ENCODE peak calls at places on chromosomes 12 and 14, in seven cellular contexts. I, W, E, J, P, A and K are unnamed samples.

GRCh38 chr12:104596128-104596799 is 139.5 kb downstream of the CHST11 start:
- DNase-seq in I (no peak), W (peak; percentile 76), E (peak; percentile 95), J (peak; percentile 43), P (no peak), A (peak; percentile 84), K (peak; percentile 97)

GRCh38 chr12:105378821-105379400 is 48.4 kb downstream of the C12orf75 start:
- DNase-seq in I (peak; percentile 43), W (no peak), E (no peak), J (no peak), P (no peak), A (no peak), K (no peak)

GRCh38 chr14:94127330-94127729 is 2.1 kb downstream of the IFI27L2 start:
- DNase-seq in I (no peak), W (no peak), E (no peak), J (no peak), P (no peak), A (no peak), K (no peak)

GRCh38 chr14:50954811-50955372 is 10.6 kb upstream of the PYGL start:
- DNase-seq in I (no peak), W (no peak), E (peak; percentile 50), J (no peak), P (peak; percentile 30), A (no peak), K (peak; percentile 72)

GRCh38 chr12:107235600-107235999 is 142.3 kb upstream of the CRY1 start:
- DNase-seq in I (no peak), W (no peak), E (no peak), J (no peak), P (no peak), A (no peak), K (no peak)

GRCh38 chr12:66132408-66132807 is 1.9 kb upstream of the LLPH start:
- DNase-seq in I (no peak), W (no peak), E (peak; percentile 69), J (no peak), P (no peak), A (no peak), K (peak; percentile 72)

GRCh38 chr12:12201274-12201758 is 65.5 kb downstream of the LRP6 start:
- DNase-seq in I (no peak), W (no peak), E (no peak), J (no peak), P (no peak), A (no peak), K (no peak)

GRCh38 chr12:79652521-79652920 is 38.2 kb downstream of the PAWR start:
- DNase-seq in I (no peak), W (no peak), E (no peak), J (no peak), P (no peak), A (no peak), K (no peak)

GRCh38 chr12:79415754-79416435 is 274.9 kb downstream of the PAWR start:
- DNase-seq in I (no peak), W (no peak), E (no peak), J (no peak), P (no peak), A (no peak), K (no peak)

GRCh38 chr12:127411141-127411915 is 855.6 kb upstream of the TMEM132C start:
- DNase-seq in I (no peak), W (no peak), E (no peak), J (no peak), P (no peak), A (no peak), K (peak; percentile 20)

GRCh38 chr14:50040401-50040775 is 76.0 kb downstream of the VCPKMT start:
- DNase-seq in I (no peak), W (no peak), E (no peak), J (no peak), P (no peak), A (no peak), K (peak; percentile 67)

GRCh38 chr14:49770212-49770817 is 2.4 kb downstream of the KLHDC2 start:
- DNase-seq in I (no peak), W (no peak), E (peak; percentile 10), J (no peak), P (no peak), A (no peak), K (peak; percentile 20)

GRCh38 chr12:27193854-27194544 is 50.1 kb upstream of the STK38L start:
- DNase-seq in I (no peak), W (peak; percentile 90), E (peak; percentile 64), J (peak; percentile 40), P (no peak), A (peak; percentile 57), K (peak; percentile 90)

GRCh38 chr12:11555743-11556625 is 93.5 kb upstream of the ETV6 start:
- DNase-seq in I (no peak), W (no peak), E (no peak), J (no peak), P (no peak), A (no peak), K (no peak)

GRCh38 chr12:128980623-128981022 is 127.3 kb downstream of the GLT1D1 start:
- DNase-seq in I (no peak), W (no peak), E (no peak), J (no peak), P (no peak), A (no peak), K (no peak)

GRCh38 chr12:104699489-104700194 is 242.9 kb downstream of the CHST11 start:
- DNase-seq in I (no peak), W (peak; percentile 34), E (no peak), J (no peak), P (no peak), A (no peak), K (peak; percentile 50)

GRCh38 chr12:51839310-51839943 is 9.1 kb downstream of the FIGNL2 start:
- DNase-seq in I (no peak), W (no peak), E (no peak), J (no peak), P (peak; percentile 73), A (no peak), K (no peak)
- TF ChIP-seq CTCF in I (no peak), W (no peak), E (no peak), J (no peak), P (no peak), A (no peak), K (no peak)

GRCh38 chr12:19894803-19895202 is 455.5 kb downstream of the AEBP2 start:
- DNase-seq in I (no peak), W (no peak), E (no peak), J (no peak), P (no peak), A (no peak), K (no peak)

GRCh38 chr12:19892186-19892585 is 452.9 kb downstream of the AEBP2 start:
- DNase-seq in I (no peak), W (no peak), E (no peak), J (no peak), P (no peak), A (no peak), K (peak; percentile 27)

GRCh38 chr12:19895609-19896008 is 456.3 kb downstream of the AEBP2 start:
- DNase-seq in I (no peak), W (no peak), E (no peak), J (no peak), P (no peak), A (no peak), K (no peak)

GRCh38 chr12:19894049-19894448 is 454.8 kb downstream of the AEBP2 start:
- DNase-seq in I (no peak), W (no peak), E (no peak), J (no peak), P (no peak), A (no peak), K (peak; percentile 72)

DNA sequence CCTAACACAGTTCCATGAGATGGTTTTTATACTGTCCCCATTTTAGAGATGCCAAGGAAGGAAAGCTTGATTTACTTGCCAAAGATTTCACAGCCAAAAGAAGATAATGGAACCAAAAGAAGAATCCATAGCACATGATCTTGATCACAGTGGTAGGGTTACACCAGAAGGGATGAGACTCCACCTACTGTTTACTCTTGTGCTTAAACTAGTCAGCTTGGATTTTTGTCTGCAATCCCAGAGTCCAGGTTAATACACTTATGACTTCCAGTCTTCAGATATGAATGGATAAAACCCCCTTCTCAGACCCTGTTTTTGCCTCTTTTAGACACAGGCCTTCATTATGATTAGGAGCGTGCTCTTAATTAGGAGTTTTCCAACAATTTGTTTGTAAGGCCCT is 454.2 kb downstream of the AEBP2 start:
- DNase-seq in I (no peak), W (no peak), E (no peak), J (no peak), P (no peak), A (no peak), K (peak; percentile 55)
- TF ChIP-seq CTCF in I (no peak), W (no peak), E (peak; percentile 37), J (no peak), P (no peak), A (peak; percentile 39), K (peak; percentile 58)

GRCh38 chr12:113236539-113237354 is 15.5 kb downstream of the TPCN1 start:
- DNase-seq in I (no peak), W (peak; percentile 64), E (no peak), J (no peak), P (no peak), A (no peak), K (no peak)
- TF ChIP-seq CTCF in I (no peak), W (no peak), E (no peak), J (no peak), P (no peak), A (no peak), K (no peak)

GRCh38 chr12:108672054-108672453 is 38.4 kb upstream of the SELPLG start:
- DNase-seq in I (no peak), W (no peak), E (no peak), J (no peak), P (no peak), A (no peak), K (no peak)
- TF ChIP-seq CTCF in I (no peak), W (no peak), E (no peak), J (no peak), P (no peak), A (no peak), K (no peak)

DNA sequence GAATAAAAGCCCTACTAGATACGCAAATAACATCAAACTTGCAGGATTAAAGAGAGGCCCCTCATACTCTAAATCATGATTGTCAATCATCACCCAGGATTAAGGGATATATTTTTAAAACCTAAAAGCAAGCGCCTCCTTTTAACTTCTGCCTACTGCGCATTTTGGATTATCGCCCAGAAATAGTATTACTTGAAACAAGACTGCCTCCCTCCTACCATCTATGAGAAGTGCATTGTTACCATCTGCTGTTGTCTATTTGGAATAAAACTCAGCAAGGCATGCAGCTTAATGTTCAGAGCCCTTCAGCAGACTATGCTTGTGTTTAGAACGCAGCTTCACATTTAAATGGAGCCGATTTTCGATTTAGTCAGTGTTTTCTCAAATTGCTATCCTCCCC is 79.6 kb downstream of the EXOC5 start:
- DNase-seq in I (no peak), W (no peak), E (no peak), J (no peak), P (peak; percentile 54), A (no peak), K (peak; percentile 50)
- TF ChIP-seq CTCF in I (no peak), W (no peak), E (no peak), J (no peak), P (peak; percentile 53), A (no peak), K (peak; percentile 45)

DNA sequence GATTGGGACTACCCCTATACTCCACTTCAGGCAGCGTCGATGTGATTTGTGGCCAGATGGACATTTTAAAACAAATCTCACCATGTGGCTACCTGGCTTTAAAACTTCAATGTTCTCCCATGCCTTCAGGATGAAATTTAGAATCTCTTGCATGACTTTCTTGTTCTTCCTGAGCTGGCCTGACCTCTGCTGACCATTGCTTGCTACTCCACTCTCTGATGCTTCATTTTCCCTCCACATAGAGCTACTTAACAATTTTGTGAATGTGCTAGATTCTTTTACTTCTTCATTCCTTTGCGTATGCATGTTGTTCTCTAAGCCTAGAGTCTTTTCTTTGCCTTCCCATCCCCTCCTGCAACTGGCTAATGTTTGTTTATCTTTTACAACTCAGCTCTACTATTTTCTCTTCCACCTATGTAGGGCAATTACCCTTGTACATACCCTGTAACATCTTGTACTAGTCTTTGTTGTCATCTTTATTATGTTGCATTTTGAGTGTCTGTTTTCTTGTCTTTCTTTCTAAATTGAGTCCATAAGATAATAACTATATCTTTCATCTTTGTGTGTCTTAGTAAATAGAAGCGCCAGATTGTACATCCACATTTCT is 41.2 kb downstream of the YLPM1 start:
- DNase-seq in I (peak; percentile 48), W (no peak), E (peak; percentile 32), J (no peak), P (peak; percentile 11), A (peak; percentile 13), K (peak; percentile 74)
- TF ChIP-seq CTCF in I (peak; percentile 65), W (peak; percentile 51), E (peak; percentile 71), J (peak; percentile 34), P (peak; percentile 44), A (peak; percentile 76), K (peak; percentile 91)